ENCODE peak calls at places on chromosomes 5 and 9, in seven cellular contexts. Z is hepatocyte, D is A549, J is MM.1S, P is AG10803, F is NB4, H is fibroblast of lung. X is an unnamed sample.

GRCh38 chr5:78300464-78301045 is 6.1 kb upstream of the AP3B1 start:
- DNase-seq in Z (no peak), D (peak; percentile 17), J (peak; percentile 43), P (peak; percentile 37), F (peak; percentile 53), H (no peak), X (peak; percentile 44)

GRCh38 chr5:36751881-36752280 is 124.7 kb upstream of the NIPBL start:
- DNase-seq in Z (no peak), D (peak; percentile 10), J (no peak), P (no peak), F (no peak), H (no peak), X (peak; percentile 2)

GRCh38 chr9:133057006-133057405 is 4.8 kb upstream of the CEL start:
- DNase-seq in Z (no peak), D (no peak), J (no peak), P (no peak), F (no peak), H (no peak), X (no peak)

GRCh38 chr5:112366987-112367386 is 52.1 kb downstream of the EPB41L4A start:
- DNase-seq in Z (peak; percentile 43), D (peak; percentile 34), J (no peak), P (no peak), F (no peak), H (no peak), X (no peak)

GRCh38 chr5:36060516-36060885 is 6.2 kb downstream of the UGT3A2 start:
- DNase-seq in Z (no peak), D (peak; percentile 27), J (peak; percentile 37), P (peak; percentile 47), F (peak; percentile 30), H (no peak), X (peak; percentile 33)

GRCh38 chr5:1527533-1528205 is 3.9 kb upstream of the LPCAT1 start:
- DNase-seq in Z (no peak), D (no peak), J (no peak), P (no peak), F (no peak), H (no peak), X (no peak)

GRCh38 chr5:126516852-126517251 is 78.2 kb downstream of the ALDH7A1 start:
- DNase-seq in Z (no peak), D (no peak), J (no peak), P (no peak), F (no peak), H (no peak), X (peak; percentile 44)

GRCh38 chr5:171893290-171893890 is 107.8 kb downstream of the SMIM23 start:
- DNase-seq in Z (no peak), D (no peak), J (no peak), P (peak; percentile 90), F (peak; percentile 12), H (peak; percentile 78), X (peak; percentile 46)

GRCh38 chr9:89243296-89244061 is 64.9 kb upstream of the SHC3 start:
- DNase-seq in Z (peak; percentile 16), D (no peak), J (no peak), P (no peak), F (no peak), H (no peak), X (no peak)

GRCh38 chr9:77807846-77808749 is 160.0 kb upstream of the GNA14 start:
- DNase-seq in Z (peak; percentile 28), D (no peak), J (no peak), P (no peak), F (no peak), H (no peak), X (no peak)

GRCh38 chr9:121743441-121744001 is 92.1 kb downstream of the DAB2IP start:
- DNase-seq in Z (peak; percentile 90), D (peak; percentile 85), J (no peak), P (peak; percentile 86), F (no peak), H (peak; percentile 84), X (peak; percentile 92)

GRCh38 chr5:11181940-11182339 is 420.9 kb upstream of the DAP start:
- DNase-seq in Z (no peak), D (no peak), J (no peak), P (no peak), F (no peak), H (no peak), X (no peak)

GRCh38 chr5:11180890-11181289 is 419.9 kb upstream of the DAP start:
- DNase-seq in Z (no peak), D (no peak), J (no peak), P (no peak), F (no peak), H (no peak), X (no peak)

GRCh38 chr5:11177993-11178711 is 417.1 kb upstream of the DAP start:
- DNase-seq in Z (no peak), D (no peak), J (no peak), P (no peak), F (no peak), H (peak; percentile 10), X (no peak)

GRCh38 chr5:11182441-11183080 is 421.5 kb upstream of the DAP start:
- DNase-seq in Z (peak; percentile 60), D (peak; percentile 31), J (peak; percentile 22), P (peak; percentile 50), F (peak; percentile 52), H (peak; percentile 57), X (peak; percentile 52)
- TF ChIP-seq CTCF in Z (peak; percentile 57), D (peak; percentile 59), J (peak; percentile 50), P (peak; percentile 72), F (peak; percentile 58), H (peak; percentile 62), X (peak; percentile 59)

GRCh38 chr9:37100317-37100716 is 20.1 kb upstream of the ZCCHC7 start:
- DNase-seq in Z (no peak), D (no peak), J (no peak), P (no peak), F (no peak), H (peak; percentile 40), X (no peak)

GRCh38 chr9:37097294-37097693 is 23.1 kb upstream of the ZCCHC7 start:
- DNase-seq in Z (no peak), D (no peak), J (no peak), P (no peak), F (no peak), H (no peak), X (no peak)

GRCh38 chr9:37102476-37102875 is 17.9 kb upstream of the ZCCHC7 start:
- DNase-seq in Z (no peak), D (no peak), J (no peak), P (no peak), F (no peak), H (no peak), X (no peak)

GRCh38 chr9:37104183-37104889 is 16.0 kb upstream of the ZCCHC7 start:
- DNase-seq in Z (peak; percentile 62), D (peak; percentile 29), J (peak; percentile 20), P (peak; percentile 78), F (peak; percentile 58), H (peak; percentile 76), X (peak; percentile 63)

DNA sequence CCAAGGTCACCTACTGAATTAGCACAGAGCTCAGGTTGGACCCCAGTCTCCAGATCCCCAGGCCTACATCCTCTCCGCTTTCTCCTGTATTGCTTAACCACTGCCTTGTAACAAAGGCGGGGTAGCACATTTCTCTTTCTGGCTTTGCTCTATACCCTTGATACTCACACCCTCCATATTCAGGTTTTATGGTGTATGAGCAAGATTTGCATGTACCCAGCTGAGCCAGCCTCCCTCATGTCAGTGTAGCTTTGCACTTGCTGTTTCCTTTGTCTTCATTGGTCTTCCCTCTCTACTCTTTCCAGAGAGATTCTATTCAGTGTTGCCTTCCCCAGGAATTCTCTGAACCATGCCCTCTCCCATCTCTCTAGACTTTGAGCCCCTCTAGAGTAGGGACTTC is 19.6 kb upstream of the ZCCHC7 start:
- DNase-seq in Z (no peak), D (no peak), J (no peak), P (no peak), F (no peak), H (no peak), X (no peak)
- H3K4me3 ChIP-seq in Z (no peak overlapping the region), D (no peak overlapping the region), J (no peak overlapping the region), P (no peak overlapping the region), F (no peak overlapping the region), H (no peak overlapping the region), X (no peak overlapping the region)

DNA sequence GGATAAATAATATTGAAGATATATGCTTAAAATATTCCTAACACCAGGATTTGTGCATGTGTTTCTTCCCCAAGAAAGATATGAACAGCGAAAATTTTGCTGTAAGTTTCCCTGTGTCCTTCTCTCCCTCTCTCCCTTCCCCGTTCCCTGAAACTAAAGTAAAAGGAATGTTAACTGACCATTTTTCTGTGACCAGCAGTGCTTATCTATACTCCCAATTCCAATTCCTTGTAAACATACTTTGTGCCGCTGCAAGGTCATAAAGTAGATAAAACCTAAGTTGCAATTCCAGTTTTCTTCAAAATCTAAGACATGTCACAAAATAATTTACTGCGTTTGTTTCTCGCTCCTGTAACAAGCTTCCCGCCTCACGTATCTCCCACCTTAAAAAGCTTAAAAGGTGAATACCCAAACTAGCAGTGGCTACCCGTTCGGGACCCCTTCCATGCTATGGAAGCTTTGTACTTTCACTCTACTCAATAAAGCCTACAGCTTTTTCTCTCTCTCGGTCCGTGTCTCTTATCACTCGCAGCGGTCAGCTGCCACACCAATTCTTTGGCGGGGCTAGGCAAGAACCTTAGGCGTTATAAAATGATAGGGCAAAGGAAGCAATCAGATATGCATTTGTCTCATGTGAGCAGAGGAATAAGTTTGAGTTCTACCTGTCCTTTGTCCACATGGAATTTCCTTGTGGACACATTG is 1798.0 kb downstream of the EFNA5 start:
- DNase-seq in Z (no peak), D (no peak), J (no peak), P (no peak), F (no peak), H (no peak), X (peak; percentile 59)
- TF ChIP-seq CTCF in Z (no peak), D (no peak), J (no peak), P (no peak), F (no peak), H (no peak), X (no peak)

GRCh38 chr9:35488566-35489312 is 1.2 kb upstream of the RUSC2 start:
- DNase-seq in Z (no peak), D (no peak), J (no peak), P (no peak), F (no peak), H (no peak), X (no peak)
- H3K4me3 ChIP-seq in Z (peak overlapping the region; percentile 47), D (peak overlapping the region; percentile 57), J (peak overlapping the region; percentile 57), P (peak overlapping the region; percentile 98), F (no peak overlapping the region), H (peak overlapping the region; percentile 90), X (peak overlapping the region; percentile 95)

DNA sequence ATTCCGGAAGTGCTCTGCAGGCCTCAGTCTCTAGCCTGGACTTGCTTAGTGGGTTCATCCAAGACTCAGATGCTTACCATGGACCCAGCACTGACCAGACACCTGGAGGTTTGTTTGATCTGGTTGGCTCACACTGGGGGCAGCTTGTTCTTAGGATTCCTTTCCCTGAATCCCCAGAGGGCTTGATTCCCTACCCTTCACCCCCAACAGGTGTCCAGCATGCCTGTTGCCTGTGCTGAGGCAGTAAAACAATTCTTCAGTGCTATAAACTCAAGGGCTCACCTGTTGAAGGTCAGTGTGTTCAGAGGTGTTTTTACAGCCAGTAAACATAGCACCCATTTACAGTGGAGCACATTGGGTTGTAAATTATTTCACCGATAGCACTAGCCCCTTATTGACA is 123.7 kb upstream of the KLF4 start:
- DNase-seq in Z (peak; percentile 45), D (no peak), J (no peak), P (no peak), F (no peak), H (no peak), X (no peak)
- TF ChIP-seq CTCF in Z (no peak), D (no peak), J (no peak), P (no peak), F (no peak), H (no peak), X (no peak)

GRCh38 chr9:973295-973842 is 3.1 kb upstream of the DMRT3 start:
- DNase-seq in Z (no peak), D (no peak), J (no peak), P (no peak), F (no peak), H (no peak), X (no peak)
- H3K4me3 ChIP-seq in Z (no peak overlapping the region), D (no peak overlapping the region), J (no peak overlapping the region), P (no peak overlapping the region), F (no peak overlapping the region), H (no peak overlapping the region), X (no peak overlapping the region)

X was measured in fibroblast of villous mesenchyme.